ENCODE peak calls at places on chromosome 9, in eight cellular contexts. X is transverse colon, B is spleen, S is GM12892, Z is prostate gland, E is upper lobe of left lung, M is SK-N-SH, L is breast epithelium. R is an unnamed sample.

GRCh38 chr9:19485193-19485592 is 76.4 kb downstream of the ACER2 start:
- DNase-seq in Z (no peak), M (no peak), B (no peak), L (no peak), E (no peak), X (no peak), S (no peak), R (no peak)

GRCh38 chr9:37710039-37710438 is 43.6 kb upstream of the TRMT10B start:
- DNase-seq in E (no peak), Z (no peak), B (no peak), M (no peak), X (no peak), S (no peak), L (no peak), R (no peak)

GRCh38 chr9:35954942-35955546 is 2.9 kb downstream of the OR2S2 start:
- DNase-seq in L (no peak), S (peak; percentile 25), M (peak; percentile 65), B (no peak), Z (peak; percentile 60), E (no peak), X (peak; percentile 68), R (peak; percentile 64)

GRCh38 chr9:107755267-107755666 is 265.7 kb upstream of the KLF4 start:
- DNase-seq in B (no peak), E (no peak), M (no peak), S (no peak), X (peak; percentile 73), L (no peak), Z (peak; percentile 45), R (no peak)

GRCh38 chr9:93713716-93714115 is 137.3 kb downstream of the PHF2 start:
- DNase-seq in B (no peak), M (no peak), X (no peak), E (no peak), L (no peak), Z (no peak), S (no peak), R (no peak)

GRCh38 chr9:111438576-111439235 is 45.5 kb downstream of the ECPAS start:
- DNase-seq in M (no peak), Z (no peak), L (no peak), X (no peak), S (no peak), B (no peak), E (no peak), R (no peak)

GRCh38 chr9:108664309-108665255 is 191.2 kb downstream of the ACTL7B start:
- DNase-seq in X (peak; percentile 8), E (no peak), B (no peak), S (no peak), Z (no peak), L (no peak), M (no peak), R (no peak)

GRCh38 chr9:86624616-86625015 is 270.4 kb upstream of the TUT7 start:
- DNase-seq in E (no peak), L (no peak), M (no peak), S (no peak), X (no peak), B (no peak), Z (no peak), R (no peak)

GRCh38 chr9:112819635-112820496 is 69.3 kb downstream of the SNX30 start:
- DNase-seq in L (no peak), S (no peak), Z (peak; percentile 28), M (peak; percentile 58), B (no peak), X (peak; percentile 22), E (no peak), R (peak; percentile 37)

GRCh38 chr9:98931990-98932389 is 11.7 kb upstream of the COL15A1 start:
- DNase-seq in M (no peak), E (no peak), Z (no peak), B (no peak), X (no peak), L (no peak), S (no peak), R (no peak)

GRCh38 chr9:77512876-77513275 is 135.2 kb downstream of the GNA14 start:
- DNase-seq in B (no peak), L (no peak), Z (no peak), S (no peak), M (no peak), X (no peak), E (no peak), R (no peak)

GRCh38 chr9:69549310-69550202 is 122.6 kb downstream of the APBA1 start:
- DNase-seq in Z (peak; percentile 23), M (peak; percentile 44), S (peak; percentile 19), E (no peak), X (no peak), B (no peak), L (no peak), R (no peak)

GRCh38 chr9:130426883-130427282 is 17.9 kb upstream of the ASS1 start:
- DNase-seq in B (no peak), L (no peak), E (no peak), M (no peak), Z (peak; percentile 37), S (no peak), X (peak; percentile 53), R (no peak)

GRCh38 chr9:76759726-76760125 is 4.5 kb upstream of the PCA3 start:
- DNase-seq in S (no peak), M (no peak), Z (no peak), X (peak; percentile 18), B (peak; percentile 74), E (no peak), L (no peak), R (no peak)

GRCh38 chr9:15155323-15155722 is 151.7 kb downstream of the TTC39B start:
- DNase-seq in Z (no peak), S (no peak), B (no peak), L (no peak), X (no peak), M (no peak), E (no peak), R (no peak)

GRCh38 chr9:15158019-15158418 is 149.0 kb downstream of the TTC39B start:
- DNase-seq in E (no peak), S (no peak), M (no peak), X (no peak), Z (no peak), L (no peak), B (no peak), R (no peak)

GRCh38 chr9:15157371-15157770 is 149.6 kb downstream of the TTC39B start:
- DNase-seq in B (no peak), S (no peak), E (no peak), X (no peak), L (no peak), M (no peak), Z (no peak), R (no peak)

GRCh38 chr9:15154677-15155076 is 152.3 kb downstream of the TTC39B start:
- DNase-seq in L (no peak), E (no peak), M (no peak), Z (no peak), X (no peak), S (no peak), B (no peak), R (no peak)

GRCh38 chr9:15155826-15156225 is 151.2 kb downstream of the TTC39B start:
- DNase-seq in X (no peak), M (peak; percentile 6), L (no peak), Z (no peak), B (no peak), S (no peak), E (no peak), R (no peak)
- TF ChIP-seq POLR2AphosphoS5 in X (no peak), M (no peak), L (peak; percentile 38), Z (no peak), B (no peak), S (no peak), E (no peak), R (no peak)

DNA sequence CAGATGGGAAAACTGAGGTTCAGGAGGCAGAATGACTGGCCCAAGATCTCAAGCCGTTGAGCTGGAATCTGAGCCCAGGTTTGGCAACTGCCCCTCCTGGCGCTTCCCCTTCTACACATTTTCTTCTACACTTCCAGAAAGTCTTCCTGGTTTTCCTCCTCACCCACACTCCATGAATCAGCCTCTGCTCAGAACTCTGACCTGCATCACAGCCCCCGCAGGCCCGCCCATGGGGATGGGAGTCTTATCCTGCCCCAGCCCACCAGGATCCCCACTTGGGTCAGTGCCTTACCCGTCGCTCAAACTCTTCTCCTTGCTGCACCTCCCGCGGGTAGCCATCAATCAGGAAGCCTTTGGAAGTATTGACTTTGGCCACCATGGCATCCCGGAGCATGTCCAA is 5.9 kb downstream of the AK1 start:
- DNase-seq in S (no peak), M (no peak), L (no peak), B (no peak), E (no peak), X (no peak), Z (no peak), R (no peak)
- TF ChIP-seq POLR2AphosphoS5 in S (no peak), M (no peak), L (no peak), B (no peak), E (no peak), X (no peak), Z (no peak), R (no peak)

DNA sequence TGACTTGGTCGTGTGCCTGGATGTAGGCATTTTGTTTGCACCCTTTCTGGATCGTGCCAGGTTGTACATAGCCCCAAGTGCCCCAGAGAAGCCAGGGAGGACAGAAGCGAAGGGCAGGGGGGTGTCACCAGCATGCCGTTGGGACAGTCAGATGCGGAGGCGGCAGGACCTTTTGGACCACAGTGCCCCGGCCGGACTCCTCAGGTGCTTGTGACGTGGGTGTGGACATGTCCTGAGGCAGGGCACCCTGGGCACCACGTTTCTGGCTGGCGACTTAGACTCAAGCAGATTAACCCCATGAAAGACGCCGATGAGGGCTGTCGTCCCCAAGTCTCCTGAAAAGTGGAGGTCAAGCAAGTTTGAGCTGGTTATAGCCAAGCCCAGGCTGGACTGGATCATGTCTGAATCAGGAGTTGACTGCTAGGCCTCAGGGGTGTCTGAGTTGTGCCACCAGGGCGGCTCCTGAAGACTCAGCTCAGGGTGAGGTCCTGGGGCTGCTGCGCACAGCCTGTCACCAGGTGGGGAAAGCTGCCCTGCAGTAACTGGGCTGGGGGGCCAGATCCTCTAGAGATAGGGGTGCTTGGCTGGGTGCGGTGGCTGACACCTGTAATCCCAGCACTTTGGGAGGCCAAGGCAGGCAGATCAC is 42.0 kb downstream of the HABP4 start:
- DNase-seq in Z (no peak), S (no peak), M (no peak), B (no peak), L (no peak), X (no peak), E (no peak), R (peak; percentile 49)
- TF ChIP-seq POLR2AphosphoS5 in Z (no peak), S (no peak), M (no peak), B (no peak), L (no peak), X (no peak), E (no peak), R (no peak)

DNA sequence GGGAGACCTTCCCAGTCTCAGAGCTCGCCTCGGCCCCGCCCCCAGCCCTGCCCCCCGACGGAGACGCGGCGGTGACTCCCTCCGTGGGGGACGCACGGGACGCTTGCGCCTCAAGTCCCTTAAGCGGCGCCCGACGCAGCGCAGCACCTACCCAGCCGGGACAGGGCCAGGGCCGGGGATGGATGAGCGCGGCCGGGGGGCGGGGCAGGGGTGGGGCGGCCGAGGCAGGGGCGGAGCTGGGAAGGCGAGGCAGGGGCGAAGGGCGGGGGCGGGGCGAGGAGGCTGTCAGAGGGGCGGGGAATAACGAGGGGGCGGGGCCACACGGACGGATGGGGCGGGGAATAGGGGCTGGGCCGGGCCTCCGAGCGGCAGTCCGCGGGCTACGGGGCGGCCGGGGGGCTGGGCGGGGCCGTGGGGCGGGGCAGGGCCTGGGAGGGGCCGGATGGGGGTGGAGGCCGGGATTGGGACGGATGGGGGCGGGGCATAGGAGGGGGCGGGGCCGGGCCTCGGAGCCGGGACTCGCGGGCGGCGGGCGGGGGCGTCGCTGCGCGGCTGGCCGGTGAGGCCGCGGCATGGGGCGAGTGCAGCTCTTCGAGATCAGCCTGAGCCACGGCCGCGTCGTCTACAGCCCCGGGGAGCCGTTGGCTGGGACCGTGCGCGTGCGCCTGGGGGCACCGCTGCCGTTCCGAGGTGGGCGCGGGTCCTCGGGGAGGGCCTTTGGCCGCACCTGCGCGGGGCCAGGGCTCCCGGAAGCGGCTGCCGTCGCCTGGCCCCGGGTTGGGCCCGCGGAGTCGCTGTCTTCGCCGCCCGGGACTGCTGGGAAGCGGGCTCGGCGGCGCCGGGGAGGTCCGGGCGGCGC is at the start of gene ARRDC1:
- DNase-seq in Z (peak; percentile 95), L (peak; percentile 95), M (peak; percentile 99), B (peak; percentile 99), X (peak; percentile 96), S (peak; percentile 92), E (peak; percentile 98), R (peak; percentile 96)
- TF ChIP-seq POLR2AphosphoS5 in Z (peak; percentile 68), L (peak; percentile 37), M (no peak), B (peak; percentile 77), X (peak; percentile 85), S (peak; percentile 54), E (peak; percentile 79), R (peak; percentile 80)

R was measured in stomach.